ENCODE peak calls at places on chromosomes 3 and 15, in four cellular contexts. U, H, P and M are unnamed samples.

GRCh38 chr3:160384639-160385312 is 14.2 kb downstream of the IFT80 start:
- DNase-seq in U (no peak), H (no peak), P (no peak), M (no peak)

GRCh38 chr15:99442268-99442897 is 123.4 kb upstream of the MEF2A start:
- DNase-seq in U (no peak), H (no peak), P (no peak), M (no peak)

GRCh38 chr15:60744826-60745225 is 265.9 kb upstream of the ICE2 start:
- DNase-seq in U (no peak), H (no peak), P (no peak), M (no peak)

GRCh38 chr15:57495554-57496235 is 96.0 kb upstream of the MYZAP start:
- DNase-seq in U (no peak), H (no peak), P (no peak), M (no peak)

GRCh38 chr3:178043084-178043483 is 493.2 kb upstream of the KCNMB2 start:
- DNase-seq in U (no peak), H (no peak), P (no peak), M (no peak)

GRCh38 chr3:115399751-115400150 is 223.6 kb upstream of the GAP43 start:
- DNase-seq in U (no peak), H (no peak), P (no peak), M (no peak)

GRCh38 chr15:68693071-68693470 is 114.3 kb downstream of the CORO2B start:
- DNase-seq in U (no peak), H (no peak), P (no peak), M (no peak)

GRCh38 chr15:88649286-88649733 is 10.5 kb downstream of the ISG20 start:
- DNase-seq in U (no peak), H (no peak), P (peak), M (no peak)

GRCh38 chr15:74816624-74817369 is 4.2 kb downstream of the LMAN1L start:
- DNase-seq in U (no peak), H (no peak), P (no peak), M (peak)

GRCh38 chr15:50123861-50124556 is 5.0 kb upstream of the ATP8B4 start:
- DNase-seq in U (no peak), H (no peak), P (no peak), M (no peak)

GRCh38 chr3:53342353-53342752 is 5.0 kb downstream of the DCP1A start:
- DNase-seq in U (no peak), H (no peak), P (no peak), M (no peak)

GRCh38 chr15:28909958-28910500 is 24.3 kb downstream of the APBA2 start:
- DNase-seq in U (no peak), H (no peak), P (no peak), M (no peak)

GRCh38 chr3:18580268-18580667 is 155.1 kb upstream of the SATB1 start:
- DNase-seq in U (no peak), H (no peak), P (no peak), M (no peak)

GRCh38 chr15:78996876-78997275 is 52.0 kb upstream of the CTSH start:
- DNase-seq in U (no peak), H (no peak), P (peak), M (no peak)

GRCh38 chr15:90782450-90782849 is 65.3 kb downstream of the BLM start:
- DNase-seq in U (no peak), H (no peak), P (no peak), M (no peak)

GRCh38 chr3:14228611-14229470 is 50.2 kb downstream of the LSM3 start:
- DNase-seq in U (no peak), H (no peak), P (no peak), M (no peak)
- TF ChIP-seq NR2C2 in U (no peak), H (no peak), P (no peak), M (no peak)

GRCh38 chr15:34583399-34584320 is at the start of gene GOLGA8B:
- DNase-seq in U (no peak), H (peak), P (peak), M (peak)
- TF ChIP-seq NR2C2 in U (no peak), H (no peak), P (peak), M (peak)

GRCh38 chr3:196339493-196340254 is 1.5 kb upstream of the TM4SF19 start:
- DNase-seq in U (no peak), H (no peak), P (peak), M (peak)

GRCh38 chr3:196341142-196341541 is 3.0 kb upstream of the TM4SF19 start:
- DNase-seq in U (no peak), H (no peak), P (no peak), M (peak)

GRCh38 chr3:196340466-196340865 is 2.3 kb upstream of the TM4SF19 start:
- DNase-seq in U (no peak), H (no peak), P (no peak), M (no peak)

GRCh38 chr3:196348698-196349097 is 10.5 kb upstream of the TM4SF19 start:
- DNase-seq in U (no peak), H (no peak), P (no peak), M (no peak)

DNA sequence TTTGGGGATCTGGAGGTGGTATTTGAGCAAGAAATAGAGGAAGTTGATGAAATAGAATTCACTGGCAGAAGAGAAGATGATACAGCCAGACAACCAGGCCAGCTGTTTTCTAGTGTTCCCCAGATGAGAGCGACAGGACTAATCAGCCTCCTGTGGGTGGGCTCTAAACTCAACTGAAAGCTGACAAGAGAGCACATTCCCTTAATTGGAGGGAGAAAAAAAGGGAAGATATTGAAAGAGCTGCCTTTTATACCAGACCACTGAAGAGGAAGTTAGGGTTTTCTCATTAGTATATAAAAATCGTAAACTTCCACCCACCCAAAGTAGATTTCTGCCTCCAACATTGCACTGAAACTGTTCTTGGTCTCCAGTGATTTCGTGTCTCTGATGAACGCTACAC is 6.5 kb upstream of the TM4SF19 start:
- DNase-seq in U (no peak), H (no peak), P (no peak), M (no peak)
- TF ChIP-seq NR2C2 in U (no peak), H (no peak), P (no peak), M (no peak)

GRCh38 chr3:48402907-48403306 is 27.0 kb downstream of the PLXNB1 start:
- DNase-seq in U (no peak), H (no peak), P (no peak), M (no peak)

GRCh38 chr3:48404440-48405342 is 25.2 kb downstream of the PLXNB1 start:
- DNase-seq in U (no peak), H (no peak), P (no peak), M (no peak)

GRCh38 chr3:48403533-48404439 is 26.1 kb downstream of the PLXNB1 start:
- DNase-seq in U (no peak), H (no peak), P (no peak), M (no peak)

GRCh38 chr3:48400824-48401433 is 28.9 kb downstream of the FBXW12 start:
- DNase-seq in U (peak), H (peak), P (peak), M (peak)

DNA sequence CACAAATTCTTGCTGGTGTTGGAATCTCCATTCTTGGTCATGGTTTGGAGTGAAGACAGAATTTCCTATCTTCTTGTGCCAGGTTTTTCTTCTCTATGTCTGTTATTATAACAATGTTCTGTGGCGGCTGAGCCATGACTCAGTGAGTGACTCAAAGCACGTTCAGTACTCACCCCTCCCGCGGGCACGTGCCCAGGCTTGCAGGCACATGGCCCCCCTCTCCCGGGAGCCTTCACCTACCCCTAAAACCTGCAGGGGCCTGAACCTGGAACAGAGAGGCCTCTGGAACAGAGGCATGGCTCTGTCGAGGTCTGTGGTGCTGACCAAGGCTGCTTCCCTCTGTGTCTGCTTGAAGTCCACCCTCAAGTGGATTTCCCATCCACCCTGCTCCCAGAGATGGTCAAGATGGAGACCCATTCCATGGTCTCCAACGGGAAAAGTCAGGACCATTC is 27.6 kb downstream of the PLXNB1 start:
- DNase-seq in U (no peak), H (no peak), P (no peak), M (no peak)
- TF ChIP-seq NR2C2 in U (no peak), H (no peak), P (no peak), M (no peak)

GRCh38 chr3:72339750-72340025 is 508.6 kb downstream of the SHQ1 start:
- DNase-seq in U (no peak), H (no peak), P (no peak), M (no peak)
- TF ChIP-seq NR2C2 in U (no peak), H (no peak), P (no peak), M (no peak)

GRCh38 chr3:107632576-107632975 is 109.8 kb downstream of the BBX start:
- DNase-seq in U (no peak), H (no peak), P (no peak), M (no peak)

GRCh38 chr3:107633327-107634141 is 110.8 kb downstream of the BBX start:
- DNase-seq in U (peak), H (no peak), P (no peak), M (no peak)

GRCh38 chr3:107630779-107631178 is 108.0 kb downstream of the BBX start:
- DNase-seq in U (no peak), H (no peak), P (no peak), M (no peak)

GRCh38 chr3:107627962-107628542 is 105.3 kb downstream of the BBX start:
- DNase-seq in U (no peak), H (no peak), P (no peak), M (no peak)

DNA sequence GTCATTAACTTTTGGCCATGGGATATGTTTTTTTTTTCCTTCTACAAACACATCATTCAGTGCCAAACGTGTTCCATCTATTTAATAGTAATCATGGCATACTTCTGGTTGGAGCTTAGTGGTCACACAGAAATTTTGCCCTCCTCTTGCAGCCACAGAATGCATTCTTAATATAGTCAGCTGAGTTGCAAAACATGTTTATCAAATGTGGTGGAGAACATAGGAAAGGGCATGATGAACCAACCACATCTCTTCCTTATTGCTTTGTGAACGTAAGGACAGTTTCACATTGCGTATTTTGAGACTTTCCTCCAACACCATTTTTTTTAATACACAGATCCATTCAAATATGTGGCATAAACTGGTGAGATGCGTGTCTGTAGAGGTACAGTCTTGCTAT is 106.8 kb downstream of the BBX start:
- DNase-seq in U (no peak), H (no peak), P (no peak), M (no peak)
- TF ChIP-seq NR2C2 in U (no peak), H (no peak), P (no peak), M (no peak)